ENCODE peak calls at places on chromosome 17, in seven cellular contexts. H is fibroblast of the aortic adventitia, E is astrocyte, J is neural progenitor cell, M is B cell, Q is astrocyte of the spinal cord, G is PC-9. W is an unnamed sample.

GRCh38 chr17:5745091-5745820 is 160.9 kb upstream of the NLRP1 start:
- DNase-seq in H (no peak), E (no peak), J (no peak), M (no peak), Q (no peak), G (no peak), W (no peak)

GRCh38 chr17:66165537-66166123 is 26.3 kb downstream of the CEP112 start:
- DNase-seq in H (peak; percentile 84), E (peak; percentile 24), J (peak; percentile 54), M (peak; percentile 52), Q (peak; percentile 67), G (peak; percentile 9), W (peak; percentile 66)

GRCh38 chr17:82830249-82830661 is 9.6 kb downstream of the ZNF750 start:
- DNase-seq in H (peak; percentile 52), E (peak; percentile 4), J (no peak), M (no peak), Q (no peak), G (no peak), W (no peak)

GRCh38 chr17:81868674-81869220 is 2.4 kb downstream of the ARHGDIA start:
- DNase-seq in H (peak; percentile 80), E (peak; percentile 81), J (peak; percentile 35), M (peak; percentile 41), Q (peak; percentile 82), G (peak; percentile 85), W (peak; percentile 88)

GRCh38 chr17:61468263-61468907 is 16.2 kb downstream of the TBX4 start:
- DNase-seq in H (no peak), E (peak; percentile 42), J (no peak), M (no peak), Q (no peak), G (no peak), W (no peak)

GRCh38 chr17:7833795-7834553 is at the start of gene KDM6B:
- DNase-seq in H (peak; percentile 86), E (peak; percentile 78), J (peak; percentile 97), M (peak; percentile 93), Q (peak; percentile 92), G (peak; percentile 94), W (peak; percentile 88)

GRCh38 chr17:60311186-60311585 is 80.7 kb downstream of the USP32 start:
- DNase-seq in H (no peak), E (no peak), J (no peak), M (no peak), Q (no peak), G (no peak), W (no peak)

GRCh38 chr17:81294512-81295030 is 536 bp downstream of the SLC38A10 start:
- DNase-seq in H (peak; percentile 13), E (no peak), J (peak; percentile 45), M (no peak), Q (no peak), G (peak; percentile 42), W (peak; percentile 8)

GRCh38 chr17:16909472-16909871 is 62.4 kb downstream of the TNFRSF13B start:
- DNase-seq in H (no peak), E (no peak), J (no peak), M (no peak), Q (no peak), G (no peak), W (no peak)

GRCh38 chr17:17227608-17228520 is 9.1 kb downstream of the FLCN start:
- DNase-seq in H (no peak), E (no peak), J (no peak), M (no peak), Q (no peak), G (no peak), W (no peak)

GRCh38 chr17:58189436-58190146 is 2.9 kb upstream of the EPX start:
- DNase-seq in H (peak; percentile 84), E (peak; percentile 84), J (no peak), M (no peak), Q (peak; percentile 89), G (peak; percentile 63), W (peak; percentile 87)

GRCh38 chr17:57668332-57668731 is 76.8 kb downstream of the CCDC182 start:
- DNase-seq in H (no peak), E (no peak), J (no peak), M (no peak), Q (no peak), G (no peak), W (no peak)

GRCh38 chr17:17691468-17692263 is 10.4 kb downstream of the RAI1 start:
- DNase-seq in H (no peak), E (no peak), J (no peak), M (peak; percentile 38), Q (no peak), G (peak; percentile 27), W (peak; percentile 40)

GRCh38 chr17:62653831-62654829 is 26.7 kb downstream of the MRC2 start:
- DNase-seq in H (peak; percentile 82), E (peak; percentile 33), J (peak; percentile 75), M (peak; percentile 17), Q (peak; percentile 48), G (no peak), W (peak; percentile 81)

GRCh38 chr17:27593232-27593856 is 37.6 kb upstream of the LGALS9 start:
- DNase-seq in H (no peak), E (no peak), J (no peak), M (no peak), Q (no peak), G (peak; percentile 13), W (no peak)

GRCh38 chr17:40303706-40304450 is 5.1 kb upstream of the RARA start:
- DNase-seq in H (peak; percentile 86), E (peak; percentile 71), J (no peak), M (no peak), Q (peak; percentile 82), G (no peak), W (peak; percentile 95)

GRCh38 chr17:17170346-17170976 is 35.7 kb downstream of the PLD6 start:
- DNase-seq in H (peak; percentile 64), E (peak; percentile 37), J (no peak), M (no peak), Q (no peak), G (no peak), W (peak; percentile 75)

GRCh38 chr17:14838567-14838966 is 426.6 kb downstream of the PMP22 start:
- DNase-seq in H (no peak), E (no peak), J (no peak), M (no peak), Q (no peak), G (no peak), W (no peak)

GRCh38 chr17:5033352-5034015 is 1.7 kb downstream of the SLC52A1 start:
- DNase-seq in H (no peak), E (no peak), J (no peak), M (no peak), Q (no peak), G (no peak), W (no peak)

GRCh38 chr17:71546369-71546864 is 574.4 kb upstream of the SOX9 start:
- DNase-seq in H (no peak), E (no peak), J (no peak), M (no peak), Q (no peak), G (no peak), W (no peak)

GRCh38 chr17:60173304-60173807 is 23.6 kb downstream of the CA4 start:
- DNase-seq in H (peak; percentile 21), E (peak; percentile 38), J (no peak), M (no peak), Q (peak; percentile 14), G (no peak), W (peak; percentile 40)

GRCh38 chr17:45740553-45741330 is 43.4 kb upstream of the CRHR1 start:
- DNase-seq in H (peak; percentile 3), E (peak; percentile 2), J (peak; percentile 93), M (no peak), Q (peak; percentile 9), G (no peak), W (peak; percentile 2)

GRCh38 chr17:62064791-62065563 is at the start of gene MED13:
- DNase-seq in H (peak; percentile 27), E (no peak), J (peak; percentile 73), M (peak; percentile 76), Q (peak; percentile 40), G (peak; percentile 55), W (peak; percentile 38)

GRCh38 chr17:28684963-28685362 is 23.0 kb downstream of the SUPT6H start:
- DNase-seq in H (peak; percentile 28), E (no peak), J (no peak), M (no peak), Q (no peak), G (no peak), W (peak; percentile 55)
- TF ChIP-seq CTCF in H (no peak), E (no peak), J (peak; percentile 5), M (no peak), Q (peak; percentile 11), G (no peak), W (peak; percentile 6)

GRCh38 chr17:75893305-75894048 is 3.3 kb downstream of the TRIM65 start:
- DNase-seq in H (no peak), E (no peak), J (no peak), M (no peak), Q (no peak), G (no peak), W (no peak)

GRCh38 chr17:75892556-75893224 is 4.1 kb downstream of the TRIM65 start:
- DNase-seq in H (no peak), E (no peak), J (no peak), M (no peak), Q (no peak), G (no peak), W (no peak)

GRCh38 chr17:75891022-75891604 is 5.6 kb downstream of the TRIM65 start:
- DNase-seq in H (no peak), E (no peak), J (peak; percentile 25), M (no peak), Q (no peak), G (no peak), W (no peak)

GRCh38 chr17:75894049-75894742 is 2.6 kb downstream of the TRIM65 start:
- DNase-seq in H (no peak), E (no peak), J (peak; percentile 55), M (no peak), Q (no peak), G (no peak), W (no peak)

GRCh38 chr17:75891605-75892555 is 4.9 kb downstream of the TRIM65 start:
- DNase-seq in H (no peak), E (no peak), J (no peak), M (no peak), Q (no peak), G (no peak), W (no peak)
- TF ChIP-seq CTCF in H (no peak), E (no peak), J (no peak), M (no peak), Q (no peak), G (no peak), W (no peak)

GRCh38 chr17:52524238-52524637 is 365.7 kb upstream of the CA10 start:
- DNase-seq in H (no peak), E (no peak), J (no peak), M (no peak), Q (no peak), G (no peak), W (no peak)
- TF ChIP-seq CTCF in H (no peak), E (no peak), J (no peak), M (no peak), Q (no peak), G (no peak), W (no peak)

GRCh38 chr17:10681866-10682446 is 15.4 kb downstream of the SCO1 start:
- DNase-seq in H (peak; percentile 95), E (peak; percentile 92), J (no peak), M (no peak), Q (peak; percentile 34), G (no peak), W (peak; percentile 89)

GRCh38 chr17:10687497-10687896 is 9.8 kb downstream of the SCO1 start:
- DNase-seq in H (no peak), E (no peak), J (no peak), M (no peak), Q (no peak), G (no peak), W (no peak)

DNA sequence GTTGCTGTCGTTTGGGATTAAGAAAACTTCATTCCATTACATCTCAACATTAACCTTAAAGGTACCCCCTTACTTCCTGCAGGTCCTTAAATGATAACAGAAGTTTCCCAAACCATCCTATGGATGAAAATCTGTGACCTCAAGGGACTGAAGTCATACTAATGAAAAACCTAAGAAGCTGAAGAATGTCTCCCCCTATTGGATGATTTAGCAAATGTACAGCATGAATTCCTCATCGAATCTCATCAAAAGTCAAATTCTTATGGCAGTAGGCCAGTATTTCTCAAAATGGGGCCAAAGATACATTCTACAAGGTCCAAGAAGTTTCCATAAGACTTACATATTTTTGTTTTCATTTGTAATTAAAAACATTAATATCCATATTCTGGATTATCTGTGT is 13.5 kb downstream of the SCO1 start:
- DNase-seq in H (peak; percentile 75), E (peak; percentile 11), J (peak; percentile 41), M (peak; percentile 13), Q (no peak), G (no peak), W (peak; percentile 37)
- TF ChIP-seq CTCF in H (peak; percentile 63), E (peak; percentile 60), J (peak; percentile 71), M (peak; percentile 67), Q (peak; percentile 55), G (peak; percentile 53), W (peak; percentile 57)